ENCODE peak calls at places on chromosomes 7 and 10, in five cellular contexts. One of them, this sample, is unnamed.

GRCh38 chr7:97104719-97105129 is 12.8 kb upstream of the SDHAF3 start:
- DNase-seq in K562: peak; percentile 84
- DNase-seq in PC-3: peak; percentile 75
- DNase-seq in thoracic aorta: peak; percentile 49
- DNase-seq in stomach: peak; percentile 88
- DNase-seq in this sample: peak; percentile 67

GRCh38 chr7:141704112-141704511 is 2.1 kb upstream of the DENND11 start:
- DNase-seq in stomach: no peak
- DNase-seq in PC-3: peak; percentile 25
- DNase-seq in K562: no peak
- DNase-seq in thoracic aorta: no peak
- DNase-seq in this sample: no peak

GRCh38 chr10:33237736-33238624 is 96.5 kb downstream of the NRP1 start:
- DNase-seq in K562: no peak
- DNase-seq in PC-3: peak; percentile 100
- DNase-seq in thoracic aorta: no peak
- DNase-seq in stomach: no peak
- DNase-seq in this sample: no peak

GRCh38 chr7:36131499-36131898 is 21.6 kb upstream of the EEPD1 start:
- DNase-seq in stomach: no peak
- DNase-seq in K562: no peak
- DNase-seq in PC-3: no peak
- DNase-seq in thoracic aorta: no peak
- DNase-seq in this sample: no peak

GRCh38 chr10:48468866-48469511 is 135.9 kb downstream of the ARHGAP22 start:
- DNase-seq in thoracic aorta: no peak
- DNase-seq in stomach: peak; percentile 22
- DNase-seq in PC-3: no peak
- DNase-seq in K562: no peak
- DNase-seq in this sample: no peak

GRCh38 chr7:80244206-80244956 is 109.8 kb downstream of the GNAI1 start:
- DNase-seq in stomach: no peak
- DNase-seq in PC-3: no peak
- DNase-seq in thoracic aorta: no peak
- DNase-seq in K562: no peak
- DNase-seq in this sample: no peak

GRCh38 chr10:31204090-31204489 is 114.9 kb upstream of the ZEB1 start:
- DNase-seq in thoracic aorta: no peak
- DNase-seq in PC-3: no peak
- DNase-seq in K562: no peak
- DNase-seq in stomach: no peak
- DNase-seq in this sample: no peak

GRCh38 chr10:32961892-32962369 is 3.9 kb upstream of the ITGB1 start:
- DNase-seq in PC-3: peak; percentile 95
- DNase-seq in K562: no peak
- DNase-seq in stomach: no peak
- DNase-seq in thoracic aorta: peak; percentile 14
- DNase-seq in this sample: no peak

GRCh38 chr7:101970047-101970585 is 152.7 kb downstream of the CUX1 start:
- DNase-seq in PC-3: no peak
- DNase-seq in stomach: no peak
- DNase-seq in thoracic aorta: no peak
- DNase-seq in K562: no peak
- DNase-seq in this sample: no peak

GRCh38 chr7:111232249-111233084 is 141.5 kb downstream of the LRRN3 start:
- DNase-seq in K562: no peak
- DNase-seq in thoracic aorta: no peak
- DNase-seq in PC-3: peak; percentile 65
- DNase-seq in stomach: no peak
- DNase-seq in this sample: no peak

GRCh38 chr10:101305241-101306230 is 48.4 kb upstream of the BTRC start:
- DNase-seq in K562: no peak
- DNase-seq in PC-3: no peak
- DNase-seq in thoracic aorta: no peak
- DNase-seq in stomach: no peak
- DNase-seq in this sample: no peak

GRCh38 chr7:22302951-22303423 is 54.0 kb downstream of the RAPGEF5 start:
- DNase-seq in K562: no peak
- DNase-seq in PC-3: no peak
- DNase-seq in thoracic aorta: no peak
- DNase-seq in stomach: no peak
- DNase-seq in this sample: no peak

GRCh38 chr10:533186-533585 is 156.3 kb downstream of the DIP2C start:
- DNase-seq in stomach: no peak
- DNase-seq in thoracic aorta: no peak
- DNase-seq in PC-3: no peak
- DNase-seq in K562: no peak
- DNase-seq in this sample: no peak

GRCh38 chr7:25758559-25758958 is 393.4 kb upstream of the NFE2L3 start:
- DNase-seq in PC-3: no peak
- DNase-seq in K562: no peak
- DNase-seq in thoracic aorta: no peak
- DNase-seq in stomach: no peak
- DNase-seq in this sample: peak; percentile 54

GRCh38 chr7:137987968-137988367 is 13.9 kb downstream of the CREB3L2 start:
- DNase-seq in PC-3: no peak
- DNase-seq in thoracic aorta: no peak
- DNase-seq in stomach: no peak
- DNase-seq in K562: no peak
- DNase-seq in this sample: no peak

GRCh38 chr10:70843333-70843732 is 27.6 kb downstream of the SGPL1 start:
- DNase-seq in thoracic aorta: no peak
- DNase-seq in PC-3: no peak
- DNase-seq in stomach: no peak
- DNase-seq in K562: peak; percentile 52
- DNase-seq in this sample: no peak

GRCh38 chr7:35707422-35707821 is 12.5 kb upstream of the HERPUD2 start:
- DNase-seq in thoracic aorta: no peak
- DNase-seq in PC-3: peak; percentile 69
- DNase-seq in stomach: no peak
- DNase-seq in K562: no peak
- DNase-seq in this sample: no peak

GRCh38 chr10:62422068-62422590 is 48.0 kb downstream of the ZNF365 start:
- DNase-seq in PC-3: peak; percentile 94
- DNase-seq in K562: no peak
- DNase-seq in thoracic aorta: no peak
- DNase-seq in stomach: no peak
- DNase-seq in this sample: no peak

GRCh38 chr10:86769991-86770390 is 13.6 kb downstream of the BMPR1A start:
- DNase-seq in stomach: no peak
- DNase-seq in thoracic aorta: no peak
- DNase-seq in PC-3: no peak
- DNase-seq in K562: no peak
- DNase-seq in this sample: no peak

GRCh38 chr7:20327047-20327446 is 3.7 kb upstream of the ITGB8 start:
- DNase-seq in thoracic aorta: no peak
- DNase-seq in stomach: no peak
- DNase-seq in PC-3: peak; percentile 64
- DNase-seq in K562: no peak
- DNase-seq in this sample: no peak

GRCh38 chr7:150793569-150794238 is 6.5 kb downstream of the TMEM176B start:
- DNase-seq in K562: peak; percentile 8
- DNase-seq in stomach: no peak
- DNase-seq in PC-3: peak; percentile 10
- DNase-seq in thoracic aorta: no peak
- DNase-seq in this sample: no peak

GRCh38 chr10:4519691-4520402 is 306.2 kb upstream of the AKR1E2 start:
- DNase-seq in thoracic aorta: no peak
- DNase-seq in K562: no peak
- DNase-seq in PC-3: no peak
- DNase-seq in stomach: no peak
- DNase-seq in this sample: no peak

GRCh38 chr7:159195926-159196325 is 51.3 kb upstream of the VIPR2 start:
- DNase-seq in K562: no peak
- DNase-seq in PC-3: no peak
- DNase-seq in stomach: no peak
- DNase-seq in thoracic aorta: no peak
- DNase-seq in this sample: no peak

GRCh38 chr7:142301923-142302550 is 44.2 kb upstream of the PRSS58 start:
- DNase-seq in PC-3: peak; percentile 31
- DNase-seq in thoracic aorta: no peak
- DNase-seq in stomach: no peak
- DNase-seq in K562: peak; percentile 42
- DNase-seq in this sample: no peak

GRCh38 chr7:150307129-150307528 is 16.0 kb upstream of the LRRC61 start:
- DNase-seq in stomach: no peak
- DNase-seq in thoracic aorta: no peak
- DNase-seq in PC-3: no peak
- DNase-seq in K562: no peak
- DNase-seq in this sample: no peak

GRCh38 chr10:17518338-17518737 is 63.9 kb upstream of the ST8SIA6 start:
- DNase-seq in PC-3: no peak
- DNase-seq in stomach: no peak
- DNase-seq in K562: no peak
- DNase-seq in thoracic aorta: no peak
- DNase-seq in this sample: no peak

GRCh38 chr10:127442220-127442525 is 106.9 kb upstream of the NPS start:
- DNase-seq in thoracic aorta: no peak
- DNase-seq in PC-3: no peak
- DNase-seq in K562: no peak
- DNase-seq in stomach: no peak
- DNase-seq in this sample: no peak

GRCh38 chr10:11489591-11489990 is 121.9 kb downstream of the USP6NL start:
- DNase-seq in PC-3: no peak
- DNase-seq in K562: no peak
- DNase-seq in thoracic aorta: no peak
- DNase-seq in stomach: no peak
- DNase-seq in this sample: no peak

GRCh38 chr10:35412336-35412735 is 76.0 kb downstream of the CCNY start:
- DNase-seq in stomach: no peak
- DNase-seq in K562: no peak
- DNase-seq in PC-3: no peak
- DNase-seq in thoracic aorta: no peak
- DNase-seq in this sample: no peak

GRCh38 chr10:89073719-89074118 is 83.1 kb downstream of the FAS start:
- DNase-seq in thoracic aorta: no peak
- DNase-seq in stomach: no peak
- DNase-seq in PC-3: no peak
- DNase-seq in K562: no peak
- DNase-seq in this sample: no peak

GRCh38 chr7:78265086-78265485 is 466.5 kb downstream of the PHTF2 start:
- DNase-seq in stomach: no peak
- DNase-seq in PC-3: no peak
- DNase-seq in K562: no peak
- DNase-seq in thoracic aorta: no peak
- DNase-seq in this sample: no peak

GRCh38 chr7:74672343-74672915 is 14.9 kb downstream of the GTF2I start:
- DNase-seq in thoracic aorta: no peak
- DNase-seq in stomach: no peak
- DNase-seq in K562: no peak
- DNase-seq in PC-3: no peak
- DNase-seq in this sample: no peak

GRCh38 chr7:74671573-74671972 is 14.1 kb downstream of the GTF2I start:
- DNase-seq in K562: no peak
- DNase-seq in PC-3: no peak
- DNase-seq in stomach: no peak
- DNase-seq in thoracic aorta: no peak
- DNase-seq in this sample: no peak

GRCh38 chr7:74674166-74674565 is 16.6 kb downstream of the GTF2I start:
- DNase-seq in K562: no peak
- DNase-seq in thoracic aorta: no peak
- DNase-seq in PC-3: no peak
- DNase-seq in stomach: no peak
- DNase-seq in this sample: no peak
- H3K4me1 ChIP-seq in K562: peaks cover 4% of the 10 kb centered on the region
- H3K4me1 ChIP-seq in thoracic aorta: no peaks in the 10 kb centered on the region
- H3K4me1 ChIP-seq in PC-3: peaks cover 15% of the 10 kb centered on the region
- H3K4me1 ChIP-seq in stomach: peaks cover 73% of the 10 kb centered on the region
- H3K4me1 ChIP-seq in this sample: no peaks in the 10 kb centered on the region

DNA sequence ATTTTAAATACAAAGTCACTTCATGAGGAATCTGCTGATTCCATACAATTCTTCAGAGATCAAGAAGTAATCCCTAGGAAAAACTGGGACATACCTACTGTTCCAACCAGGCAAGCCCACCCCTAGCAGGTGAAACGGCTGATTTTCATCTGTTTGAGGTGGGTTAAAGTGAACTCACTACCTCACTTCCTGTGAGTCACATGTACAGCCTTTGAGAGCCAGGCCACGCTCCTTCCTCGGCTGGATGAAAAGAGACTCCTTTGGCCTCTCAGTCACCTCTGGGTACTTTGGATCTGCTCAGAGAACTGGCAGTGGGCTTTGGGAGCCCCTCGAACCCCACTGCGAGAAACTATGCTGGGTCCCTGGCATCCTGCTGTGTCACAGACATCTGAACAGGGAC is 68.2 kb downstream of the CHST15 start:
- DNase-seq in stomach: no peak
- DNase-seq in thoracic aorta: no peak
- DNase-seq in K562: no peak
- DNase-seq in PC-3: peak; percentile 34
- DNase-seq in this sample: no peak
- H3K36me3 ChIP-seq in stomach: peaks cover 11% of the 10 kb centered on the region
- H3K36me3 ChIP-seq in thoracic aorta: peaks cover 4% of the 10 kb centered on the region
- H3K36me3 ChIP-seq in K562: no peaks in the 10 kb centered on the region
- H3K36me3 ChIP-seq in PC-3: no peaks in the 10 kb centered on the region
- H3K36me3 ChIP-seq in this sample: no peaks in the 10 kb centered on the region

GRCh38 chr7:33907625-33908024 is 2.3 kb downstream of the BMPER start:
- DNase-seq in K562: no peak
- DNase-seq in PC-3: no peak
- DNase-seq in thoracic aorta: no peak
- DNase-seq in stomach: no peak
- DNase-seq in this sample: no peak
- H3K27me3 ChIP-seq in K562: peaks cover 14% of the 10 kb centered on the region
- H3K27me3 ChIP-seq in PC-3: peaks cover 81% of the 10 kb centered on the region
- H3K27me3 ChIP-seq in thoracic aorta: no peaks in the 10 kb centered on the region
- H3K27me3 ChIP-seq in stomach: peaks cover 26% of the 10 kb centered on the region
- H3K27me3 ChIP-seq in this sample: peaks cover 4% of the 10 kb centered on the region

DNA sequence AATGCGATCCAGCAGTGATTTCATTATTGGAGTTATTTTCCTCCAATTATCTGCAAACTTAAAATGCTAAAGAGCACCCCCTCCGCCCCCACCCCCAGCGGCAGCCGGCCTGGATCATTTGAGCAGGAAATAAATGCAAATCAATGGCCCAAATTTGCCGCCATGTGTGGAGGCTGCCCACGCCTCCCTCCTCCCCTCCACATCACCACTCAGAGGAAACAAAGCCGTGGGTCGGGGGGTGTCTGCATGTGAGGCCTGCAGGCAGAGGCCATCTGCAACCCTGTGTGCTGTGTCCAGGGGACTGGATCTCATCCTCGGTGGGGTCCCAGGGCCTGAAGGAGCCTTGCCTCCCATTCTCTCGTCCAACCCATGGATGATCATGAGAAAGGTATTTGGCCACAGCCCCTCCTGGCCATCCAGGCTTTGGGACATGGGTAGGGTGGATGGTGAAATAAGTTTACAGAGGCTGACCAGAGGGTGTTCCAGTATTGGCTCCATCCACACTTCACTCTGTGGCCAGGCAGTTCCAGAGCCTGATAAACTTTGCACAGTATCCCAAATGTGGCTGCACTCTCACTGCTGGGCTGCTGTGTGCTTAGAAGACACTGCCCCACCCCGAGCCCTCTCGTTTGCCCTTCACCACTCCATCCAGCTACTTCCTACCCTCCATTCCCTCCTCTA is 72.2 kb upstream of the ZMIZ1 start:
- DNase-seq in stomach: no peak
- DNase-seq in thoracic aorta: no peak
- DNase-seq in PC-3: no peak
- DNase-seq in K562: no peak
- DNase-seq in this sample: no peak
- H3K4me1 ChIP-seq in stomach: no peaks in the 10 kb centered on the region
- H3K4me1 ChIP-seq in thoracic aorta: no peaks in the 10 kb centered on the region
- H3K4me1 ChIP-seq in PC-3: peaks cover 6% of the 10 kb centered on the region
- H3K4me1 ChIP-seq in K562: no peaks in the 10 kb centered on the region
- H3K4me1 ChIP-seq in this sample: peaks cover 4% of the 10 kb centered on the region